ENCODE peak calls at places on chromosomes 12 and 14, in five cellular contexts. N is CD4-positive, alpha-beta memory T cell; T is Caco-2; A is sigmoid colon; X is foreskin keratinocyte. Y is an unnamed sample. For H3K4me1, the result is how much of the 10 kb centered on the place peaks cover.

GRCh38 chr12:78087363-78087675 is 256.6 kb downstream of the NAV3 start:
- DNase-seq in T (no peak), A (no peak), N (no peak), X (no peak), Y (no peak)

GRCh38 chr12:130634866-130635265 is 81.2 kb downstream of the RIMBP2 start:
- DNase-seq in N (no peak), X (no peak), T (no peak), A (peak), Y (no peak)

GRCh38 chr12:55931780-55932545 is 1.0 kb downstream of the DGKA start:
- DNase-seq in N (no peak), T (no peak), X (no peak), A (peak), Y (no peak)

GRCh38 chr14:83960832-83961512 is 1569.0 kb upstream of the FLRT2 start:
- DNase-seq in N (no peak), X (no peak), T (no peak), A (no peak), Y (no peak)

GRCh38 chr12:63038361-63039100 is 103.6 kb upstream of the PPM1H start:
- DNase-seq in N (no peak), T (no peak), A (no peak), X (no peak), Y (no peak)

GRCh38 chr12:130126023-130126432 is 36.2 kb upstream of the FZD10 start:
- DNase-seq in N (no peak), T (no peak), X (peak), A (no peak), Y (no peak)

GRCh38 chr12:82383930-82384513 is 25.7 kb downstream of the METTL25 start:
- DNase-seq in T (no peak), A (no peak), N (no peak), X (peak), Y (no peak)

GRCh38 chr14:90681889-90682429 is 134.3 kb downstream of the TTC7B start:
- DNase-seq in A (no peak), X (peak), T (no peak), N (no peak), Y (no peak)

GRCh38 chr12:112575559-112576067 is 156.9 kb downstream of the PTPN11 start:
- DNase-seq in X (no peak), N (no peak), T (no peak), A (no peak), Y (no peak)

GRCh38 chr12:10941369-10941768 is 2.3 kb upstream of the TAS2R14 start:
- DNase-seq in X (no peak), N (no peak), T (no peak), A (no peak), Y (no peak)

GRCh38 chr12:24993756-24994155 is 44.9 kb upstream of the BCAT1 start:
- DNase-seq in N (no peak), X (no peak), A (no peak), T (no peak), Y (no peak)

GRCh38 chr12:128178971-128179370 is 88.0 kb upstream of the TMEM132C start:
- DNase-seq in X (no peak), A (no peak), T (no peak), N (no peak), Y (no peak)

GRCh38 chr14:56580317-56580711 is 716 bp downstream of the TMEM260 start:
- DNase-seq in X (no peak), A (no peak), T (no peak), N (no peak), Y (no peak)

GRCh38 chr14:44889600-44890479 is 71.9 kb downstream of the KLHL28 start:
- DNase-seq in A (no peak), N (no peak), X (no peak), T (no peak), Y (no peak)

GRCh38 chr14:85195872-85196477 is 334.0 kb upstream of the FLRT2 start:
- DNase-seq in A (no peak), N (no peak), T (no peak), X (no peak), Y (no peak)

GRCh38 chr12:11174022-11174421 is 3.0 kb downstream of the SMIM10L1 start:
- DNase-seq in T (no peak), X (no peak), A (no peak), N (no peak), Y (no peak)

GRCh38 chr14:93737574-93737973 is 50.7 kb downstream of the PRIMA1 start:
- DNase-seq in N (no peak), A (no peak), X (no peak), T (no peak), Y (no peak)

GRCh38 chr12:111171334-111171733 is 197.6 kb downstream of the PHETA1 start:
- DNase-seq in T (no peak), N (no peak), X (no peak), A (no peak), Y (no peak)

GRCh38 chr12:51590347-51591019 is 550 bp upstream of the SCN8A start:
- DNase-seq in X (no peak), T (peak), N (peak), A (no peak), Y (no peak)

GRCh38 chr14:40581264-40581663 is 1025.4 kb upstream of the LRFN5 start:
- DNase-seq in T (no peak), A (no peak), X (no peak), N (no peak), Y (no peak)

GRCh38 chr12:132633901-132634300 is 15.3 kb downstream of the P2RX2 start:
- DNase-seq in X (no peak), N (no peak), T (no peak), A (peak), Y (no peak)

GRCh38 chr14:47826809-47827208 is 151.4 kb upstream of the MDGA2 start:
- DNase-seq in A (no peak), N (no peak), T (no peak), X (no peak), Y (no peak)

GRCh38 chr12:50251619-50252300 is 31.6 kb downstream of the LIMA1 start:
- DNase-seq in A (no peak), T (no peak), N (no peak), X (no peak), Y (no peak)

GRCh38 chr12:47107446-47107845 is 27.7 kb upstream of the AMIGO2 start:
- DNase-seq in A (no peak), X (no peak), N (no peak), T (no peak), Y (no peak)

GRCh38 chr12:7103837-7104236 is 5.2 kb downstream of the C1RL start:
- DNase-seq in A (no peak), T (no peak), N (no peak), X (no peak), Y (no peak)

GRCh38 chr12:120155072-120155471 is 38.5 kb upstream of the RAB35 start:
- DNase-seq in N (no peak), X (no peak), T (no peak), A (no peak), Y (no peak)

GRCh38 chr14:51996148-51996746 is 6.9 kb downstream of the RTRAF start:
- DNase-seq in A (no peak), N (no peak), X (no peak), T (no peak), Y (no peak)

DNA sequence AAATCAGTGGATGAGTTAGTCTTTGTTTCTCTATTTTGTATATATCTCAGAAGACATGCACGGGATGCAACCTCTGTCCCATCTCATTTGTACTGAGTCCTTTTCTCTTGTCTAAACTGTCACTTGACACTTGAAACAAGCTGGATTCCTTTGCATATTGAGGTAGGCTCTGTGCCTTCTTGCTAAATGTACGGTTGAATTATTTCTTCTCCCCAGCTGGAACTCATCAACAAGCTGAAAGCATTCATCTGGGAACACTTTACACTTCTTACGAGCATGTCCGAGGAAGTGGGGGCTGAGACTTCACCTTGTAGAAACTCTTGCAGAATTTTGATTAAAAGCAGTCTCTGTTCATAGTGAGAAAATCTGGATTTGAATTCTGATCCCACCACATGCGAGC is 119.6 kb downstream of the VEZT start:
- DNase-seq in X (no peak), A (no peak), T (no peak), N (no peak), Y (no peak)
- H3K4me1 ChIP-seq in X (under half), A (under half), T (half or more), N (under half), Y (under half)

GRCh38 chr14:74578479-74578878 is 33.6 kb downstream of the LTBP2 start:
- DNase-seq in X (no peak), A (peak), T (no peak), N (no peak), Y (no peak)

GRCh38 chr14:74577948-74578275 is 34.1 kb downstream of the LTBP2 start:
- DNase-seq in N (no peak), T (no peak), X (no peak), A (peak), Y (no peak)

GRCh38 chr14:74580275-74580672 is 31.8 kb downstream of the LTBP2 start:
- DNase-seq in A (no peak), X (no peak), T (no peak), N (no peak), Y (no peak)

GRCh38 chr14:74577247-74577947 is 34.6 kb downstream of the LTBP2 start:
- DNase-seq in T (no peak), N (no peak), X (no peak), A (peak), Y (no peak)

DNA sequence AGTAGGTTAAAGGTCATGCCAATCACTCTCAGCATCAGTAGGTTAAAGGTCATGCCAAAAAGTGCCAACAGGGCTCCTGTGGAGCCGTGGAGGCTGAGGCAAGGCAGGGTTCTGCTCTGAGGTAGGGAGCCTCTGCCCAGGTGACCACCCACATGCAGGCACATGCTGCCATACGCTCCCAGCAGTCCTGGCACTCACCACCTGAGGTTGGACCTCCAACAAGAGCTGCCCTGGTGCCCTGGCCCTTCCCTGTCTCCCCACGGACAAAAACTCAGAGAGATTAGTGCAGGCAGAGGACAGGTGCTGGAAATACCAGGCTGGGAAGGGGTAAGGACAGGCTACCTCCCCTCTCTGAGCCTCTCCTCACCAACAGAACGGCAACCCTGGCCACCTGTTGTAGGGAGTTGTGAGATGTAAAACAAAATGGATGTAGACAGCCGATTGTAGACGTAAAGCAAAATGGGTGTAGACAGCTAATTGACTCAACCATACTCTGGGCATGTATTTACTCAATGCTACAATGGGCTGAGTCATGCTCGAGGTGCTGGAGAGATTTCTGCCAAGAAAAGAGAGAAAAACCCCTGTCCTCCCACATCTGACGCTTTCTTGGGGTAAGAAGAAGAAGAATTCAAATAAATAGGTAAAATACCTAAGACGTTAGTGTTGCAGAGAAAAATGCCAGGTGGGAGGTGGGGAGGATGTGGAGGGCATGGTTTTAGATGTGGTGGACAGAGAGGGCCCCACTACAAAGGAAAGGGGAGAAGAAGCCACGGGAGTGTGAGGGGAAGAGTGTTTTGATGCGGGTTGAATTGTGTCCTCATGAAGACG is 32.4 kb downstream of the LTBP2 start:
- DNase-seq in A (peak), T (no peak), X (peak), N (peak), Y (no peak)
- H3K4me1 ChIP-seq in A (under half), T (under half), X (under half), N (under half), Y (under half)

DNA sequence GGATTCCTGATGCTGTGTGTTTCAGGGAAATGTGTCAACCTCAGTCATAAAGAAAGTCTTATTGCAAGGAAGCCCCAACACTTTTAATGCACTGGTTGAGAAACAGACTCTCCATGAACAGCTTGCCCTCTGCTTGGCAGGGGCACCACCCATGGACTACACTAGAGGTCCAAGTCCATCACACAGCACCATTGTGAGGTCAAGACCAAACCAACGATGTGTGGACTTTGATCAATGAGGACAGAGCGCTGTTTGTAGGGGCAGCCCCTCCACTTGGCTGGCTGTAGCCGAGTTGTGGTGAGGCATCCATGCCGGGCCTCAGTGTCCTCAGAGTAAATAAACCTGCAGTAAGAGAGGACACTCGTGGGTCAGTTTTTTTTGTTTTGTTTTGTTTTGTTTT is 29.8 kb downstream of the ZFYVE21 start:
- DNase-seq in N (no peak), X (no peak), T (no peak), A (peak), Y (no peak)
- H3K4me1 ChIP-seq in N (under half), X (under half), T (under half), A (under half), Y (under half)

DNA sequence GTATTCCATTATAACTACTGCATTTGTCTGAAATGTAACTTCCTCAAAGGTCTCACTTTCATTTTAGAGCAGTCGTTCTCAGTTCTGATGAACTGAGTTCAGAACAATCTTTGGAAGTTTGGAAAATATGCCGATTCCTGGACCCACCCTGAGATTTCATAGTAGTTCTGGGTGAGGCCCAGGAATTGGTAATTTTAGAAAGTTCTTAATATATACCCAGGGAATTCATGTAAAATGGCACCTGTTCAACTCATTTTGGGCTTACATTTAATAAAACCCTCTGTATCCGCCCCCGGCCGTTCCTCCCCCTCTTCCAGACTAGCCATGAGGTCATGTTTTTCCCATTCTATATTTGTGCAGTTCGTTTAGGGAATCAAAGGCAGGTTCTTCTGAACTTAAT is 5.9 kb downstream of the GSG1 start:
- DNase-seq in N (no peak), X (no peak), A (no peak), T (no peak), Y (no peak)
- H3K4me1 ChIP-seq in N (under half), X (half or more), A (half or more), T (under half), Y (under half)

DNA sequence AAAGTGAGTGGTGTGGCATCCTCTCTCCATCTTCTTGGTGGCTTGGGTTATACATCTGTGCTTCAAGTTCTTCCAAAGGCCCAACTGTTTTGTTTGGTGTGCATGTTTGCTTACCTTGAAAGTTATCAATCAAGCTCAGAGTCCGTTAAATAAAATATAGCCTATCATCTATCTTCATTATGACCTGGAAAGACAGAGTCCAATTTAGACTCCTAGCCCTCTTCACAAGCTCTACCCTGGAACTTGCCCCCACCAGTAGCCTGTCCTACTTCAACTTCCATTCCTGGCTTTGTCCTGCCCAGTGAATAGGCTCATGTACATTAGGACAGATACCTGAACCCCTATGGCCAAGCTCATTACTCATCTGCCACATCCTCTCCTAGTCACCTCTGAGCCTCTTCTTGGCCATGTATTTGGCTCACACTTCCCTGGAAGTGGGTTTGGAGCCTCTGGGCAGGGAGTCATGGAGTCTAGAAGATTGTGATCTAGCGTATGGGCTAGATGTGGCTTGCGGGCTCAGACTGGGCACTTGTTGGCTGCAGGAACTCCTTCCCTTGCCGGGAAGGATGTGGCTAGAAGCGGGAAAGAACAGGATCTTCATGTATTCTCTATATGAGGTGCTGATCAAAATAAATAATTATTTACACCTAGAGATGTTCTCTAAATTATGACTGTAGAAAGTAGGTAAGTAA is 6.4 kb upstream of the SSTR1 start:
- DNase-seq in X (no peak), T (no peak), N (no peak), A (no peak), Y (no peak)
- H3K4me1 ChIP-seq in X (under half), T (under half), N (under half), A (under half), Y (under half)

GRCh38 chr12:121626853-121627623 is 708 bp downstream of the ORAI1 start:
- DNase-seq in A (peak), X (peak), T (peak), N (peak), Y (no peak)
- H3K4me1 ChIP-seq in A (under half), X (under half), T (under half), N (half or more), Y (under half)

DNA sequence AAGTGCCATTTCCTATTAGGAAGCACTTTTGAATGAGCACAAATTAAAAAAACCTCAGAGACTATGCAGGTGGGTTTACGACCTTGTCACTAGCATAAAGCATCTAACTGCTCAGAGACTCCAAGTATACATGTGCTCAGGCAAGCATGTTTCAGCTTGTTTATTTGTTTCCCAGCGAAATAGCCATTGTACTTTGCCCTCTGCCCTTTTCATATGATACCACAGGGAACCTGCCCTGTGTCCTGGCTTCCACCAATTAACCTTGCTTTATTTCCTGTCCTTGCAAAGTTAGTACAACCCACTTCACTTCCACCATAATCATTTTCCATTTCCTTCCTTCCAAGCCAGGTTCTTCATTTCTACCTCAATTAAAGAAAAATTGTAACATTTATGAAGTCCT is 194.9 kb downstream of the DUSP6 start:
- DNase-seq in A (no peak), T (no peak), N (no peak), X (no peak), Y (no peak)
- H3K4me1 ChIP-seq in A (under half), T (under half), N (under half), X (under half), Y (under half)

GRCh38 chr14:95692109-95692508 is 5.9 kb downstream of the TCL1B start:
- DNase-seq in X (no peak), T (no peak), N (no peak), A (no peak), Y (no peak)
- H3K4me1 ChIP-seq in X (under half), T (under half), N (under half), A (under half), Y (under half)

GRCh38 chr14:64510127-64510808 is 5.7 kb downstream of the ZBTB1 start:
- DNase-seq in T (no peak), X (no peak), N (no peak), A (no peak), Y (no peak)

GRCh38 chr14:64506751-64507150 is 2.2 kb downstream of the ZBTB1 start:
- DNase-seq in T (no peak), A (no peak), N (no peak), X (no peak), Y (no peak)

GRCh38 chr14:64507376-64508156 is 3.0 kb downstream of the ZBTB1 start:
- DNase-seq in T (no peak), N (peak), A (no peak), X (peak), Y (no peak)

GRCh38 chr14:64509036-64509435 is 4.5 kb downstream of the ZBTB1 start:
- DNase-seq in X (no peak), A (no peak), T (peak), N (no peak), Y (no peak)

DNA sequence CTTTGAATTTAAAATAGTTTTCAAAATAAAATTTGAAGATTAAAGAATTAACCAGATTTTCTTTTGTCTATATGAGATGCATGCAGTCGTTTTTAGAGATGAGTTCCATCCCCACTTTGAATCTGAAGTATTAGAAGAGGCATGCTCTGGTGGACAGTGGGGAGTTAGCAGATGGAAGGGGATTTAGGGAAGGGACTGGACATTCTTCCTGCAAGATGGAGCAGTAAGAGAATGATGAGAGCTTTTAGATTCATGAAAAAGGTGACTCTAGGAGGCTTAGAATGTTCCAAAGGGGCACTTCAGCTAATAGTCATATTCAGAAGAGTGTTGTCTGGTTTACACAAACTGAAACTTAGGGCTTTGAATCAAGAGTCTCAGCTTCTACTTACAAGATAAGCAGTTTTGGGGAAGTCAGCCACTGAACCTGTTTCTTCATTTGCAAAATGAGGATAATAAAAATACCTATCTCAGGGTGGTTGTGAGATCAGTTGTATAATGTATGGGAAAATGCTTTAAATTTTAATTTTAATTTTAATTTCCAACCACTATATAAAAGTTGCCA is 3.7 kb downstream of the ZBTB1 start:
- DNase-seq in N (no peak), X (no peak), A (no peak), T (no peak), Y (no peak)
- H3K4me1 ChIP-seq in N (half or more), X (under half), A (half or more), T (under half), Y (half or more)

Y was measured in esophagus squamous epithelium.